ENCODE peak calls at places on chromosomes 6 and 20, in four cellular contexts. One of them, this sample, is unnamed.

GRCh38 chr6:37308084-37308817 is 45.5 kb upstream of the RNF8 start:
- DNase-seq in IMR-90: peak; percentile 76
- DNase-seq in H9: no peak
- DNase-seq in astrocyte: peak; percentile 73
- DNase-seq in this sample: no peak

GRCh38 chr6:117028256-117028655 is 151.2 kb downstream of the RFX6 start:
- DNase-seq in H9: no peak
- DNase-seq in IMR-90: no peak
- DNase-seq in astrocyte: no peak
- DNase-seq in this sample: no peak

GRCh38 chr6:157954150-157955117 is 27.2 kb upstream of the SYNJ2 start:
- DNase-seq in H9: peak; percentile 66
- DNase-seq in IMR-90: peak; percentile 26
- DNase-seq in astrocyte: no peak
- DNase-seq in this sample: no peak

GRCh38 chr6:105215506-105215905 is 35.7 kb upstream of the POPDC3 start:
- DNase-seq in IMR-90: no peak
- DNase-seq in H9: no peak
- DNase-seq in astrocyte: no peak
- DNase-seq in this sample: no peak

GRCh38 chr20:36572701-36573102 is 695 bp upstream of the TGIF2 start:
- DNase-seq in astrocyte: peak; percentile 24
- DNase-seq in IMR-90: peak; percentile 51
- DNase-seq in H9: peak; percentile 51
- DNase-seq in this sample: no peak

GRCh38 chr6:24775520-24776058 is 852 bp downstream of the GMNN start:
- DNase-seq in astrocyte: peak; percentile 64
- DNase-seq in H9: no peak
- DNase-seq in IMR-90: peak; percentile 70
- DNase-seq in this sample: peak; percentile 25

GRCh38 chr6:113969888-113970807 is 800 bp downstream of the HDAC2 start:
- DNase-seq in astrocyte: peak; percentile 35
- DNase-seq in IMR-90: peak; percentile 35
- DNase-seq in H9: peak; percentile 47
- DNase-seq in this sample: peak; percentile 43

GRCh38 chr6:88368071-88368787 is 202.1 kb upstream of the CNR1 start:
- DNase-seq in IMR-90: no peak
- DNase-seq in H9: no peak
- DNase-seq in astrocyte: peak; percentile 79
- DNase-seq in this sample: peak; percentile 29

GRCh38 chr6:83474309-83474708 is 38.0 kb upstream of the PRSS35 start:
- DNase-seq in H9: no peak
- DNase-seq in IMR-90: peak; percentile 34
- DNase-seq in astrocyte: peak; percentile 4
- DNase-seq in this sample: no peak

GRCh38 chr6:152423216-152424103 is 213.7 kb downstream of the SYNE1 start:
- DNase-seq in astrocyte: no peak
- DNase-seq in IMR-90: no peak
- DNase-seq in H9: no peak
- DNase-seq in this sample: no peak

GRCh38 chr20:58048096-58048702 is 180.3 kb downstream of the ANKRD60 start:
- DNase-seq in IMR-90: peak; percentile 2
- DNase-seq in astrocyte: peak; percentile 51
- DNase-seq in H9: peak; percentile 52
- DNase-seq in this sample: peak; percentile 71

GRCh38 chr20:31811796-31812728 is 7.1 kb upstream of the MYLK2 start:
- DNase-seq in H9: no peak
- DNase-seq in astrocyte: peak; percentile 87
- DNase-seq in IMR-90: peak; percentile 96
- DNase-seq in this sample: no peak

GRCh38 chr6:131130546-131130925 is 4.7 kb upstream of the AKAP7 start:
- DNase-seq in IMR-90: no peak
- DNase-seq in H9: no peak
- DNase-seq in astrocyte: no peak
- DNase-seq in this sample: no peak

GRCh38 chr6:159943101-159943632 is 25.7 kb upstream of the IGF2R start:
- DNase-seq in astrocyte: peak; percentile 37
- DNase-seq in H9: no peak
- DNase-seq in IMR-90: peak; percentile 23
- DNase-seq in this sample: no peak

GRCh38 chr6:111748247-111748647 is 125.0 kb downstream of the FYN start:
- DNase-seq in astrocyte: no peak
- DNase-seq in IMR-90: no peak
- DNase-seq in H9: no peak
- DNase-seq in this sample: no peak
- H3K27ac ChIP-seq in astrocyte: no peak overlapping the region
- H3K27ac ChIP-seq in IMR-90: no peak overlapping the region
- H3K27ac ChIP-seq in H9: no peak overlapping the region
- H3K27ac ChIP-seq in this sample: no peak overlapping the region

DNA sequence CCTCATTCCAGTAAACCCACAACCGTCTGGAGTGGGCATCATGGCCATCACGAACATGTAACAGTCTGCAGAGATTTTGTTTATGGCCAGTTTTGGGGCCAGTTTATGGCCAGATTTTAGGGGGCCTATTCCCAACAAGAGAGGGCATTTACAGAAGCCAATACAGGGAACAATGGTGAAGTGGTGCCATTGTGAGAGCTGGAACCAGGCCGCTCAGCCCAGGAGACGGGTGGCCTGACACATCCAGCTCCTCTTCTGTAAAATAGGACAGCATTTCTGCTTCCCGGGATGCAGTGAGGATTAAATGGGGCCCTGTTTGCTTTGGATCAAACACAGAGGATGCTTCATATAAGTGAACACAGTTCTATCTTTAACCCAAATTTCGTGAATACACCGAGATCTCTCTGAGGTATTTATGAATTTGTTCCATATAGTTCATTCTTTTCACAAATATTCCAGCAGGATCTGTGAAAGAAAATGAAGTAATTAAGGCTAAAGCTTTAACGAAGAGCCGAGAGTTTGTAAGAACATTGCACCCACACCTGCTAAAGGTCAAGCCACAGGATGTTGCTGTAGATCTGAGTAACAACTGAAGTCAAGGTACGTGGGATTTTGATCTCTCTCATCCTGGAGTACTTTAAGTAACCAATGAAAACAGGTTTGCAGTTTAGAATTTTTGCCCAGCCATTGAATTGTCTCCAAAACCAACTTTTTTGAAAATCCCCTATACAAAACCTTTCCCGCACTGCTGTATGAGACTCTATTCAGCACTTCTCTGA is 14.5 kb upstream of the SIRPG start:
- DNase-seq in astrocyte: no peak
- DNase-seq in IMR-90: no peak
- DNase-seq in H9: no peak
- DNase-seq in this sample: no peak
- TF ChIP-seq CTCF in astrocyte: no peak
- TF ChIP-seq CTCF in IMR-90: no peak
- TF ChIP-seq CTCF in H9: no peak
- TF ChIP-seq CTCF in this sample: no peak

DNA sequence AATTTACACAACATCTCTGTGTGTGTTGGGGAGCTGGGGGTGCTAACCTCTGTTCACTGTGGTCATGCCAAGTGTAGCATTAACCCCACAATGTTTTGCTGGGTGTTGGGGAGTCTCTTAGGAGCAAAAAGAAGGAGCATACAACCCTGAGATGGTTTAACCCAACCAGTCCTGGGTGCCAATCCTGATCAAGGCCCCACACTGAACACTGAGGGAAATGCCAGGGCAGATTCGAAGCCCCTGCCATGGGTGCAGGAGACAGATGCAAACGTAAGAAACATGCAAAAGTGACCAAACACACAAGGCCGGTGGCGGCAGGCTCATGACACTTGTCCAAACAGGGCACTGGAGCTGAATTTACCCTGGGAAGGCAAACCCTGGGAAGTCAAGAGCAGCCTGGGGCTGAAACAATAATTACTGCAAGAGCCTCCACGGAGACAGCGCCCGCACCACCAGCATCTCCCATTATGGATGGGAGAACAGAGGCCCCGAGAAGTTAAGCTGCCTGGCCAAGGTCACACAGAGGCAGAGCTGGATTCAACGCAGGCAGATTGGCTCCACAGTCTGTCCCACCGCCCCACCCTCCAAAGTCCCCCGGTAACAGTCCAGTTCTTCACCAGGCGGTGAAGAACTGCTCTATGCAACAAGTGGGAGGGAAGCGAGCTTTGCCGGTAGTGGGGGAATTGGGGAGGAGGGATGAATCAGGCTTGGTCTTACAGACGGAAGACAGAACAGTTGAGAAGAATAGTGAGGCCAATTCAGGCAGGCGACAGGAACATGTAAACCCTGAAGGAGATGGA is 8.5 kb downstream of the ACSS1 start:
- DNase-seq in H9: no peak
- DNase-seq in astrocyte: no peak
- DNase-seq in IMR-90: no peak
- DNase-seq in this sample: no peak
- H3K27ac ChIP-seq in H9: no peak overlapping the region
- H3K27ac ChIP-seq in astrocyte: no peak overlapping the region
- H3K27ac ChIP-seq in IMR-90: no peak overlapping the region
- H3K27ac ChIP-seq in this sample: no peak overlapping the region

DNA sequence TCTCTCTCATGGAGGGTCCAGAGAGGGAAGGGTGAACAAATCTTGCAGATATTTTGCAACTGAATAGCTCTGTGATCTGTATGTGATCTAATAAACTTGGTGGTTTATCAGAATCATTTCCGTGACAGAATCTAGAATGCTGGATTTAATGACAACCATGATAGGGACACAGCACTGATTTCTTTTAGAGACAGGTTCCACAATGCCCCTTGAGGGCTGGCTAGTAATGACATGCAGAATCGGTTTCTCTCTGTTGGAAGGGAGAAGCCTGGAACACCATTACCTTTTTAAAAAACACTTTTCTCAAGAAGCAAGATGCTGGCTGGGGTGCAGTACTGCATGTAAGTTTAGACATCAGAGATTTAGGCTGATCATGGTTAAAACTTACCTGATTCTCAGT is 313.4 kb downstream of the CDH26 start:
- DNase-seq in IMR-90: peak; percentile 12
- DNase-seq in astrocyte: no peak
- DNase-seq in H9: no peak
- DNase-seq in this sample: peak; percentile 38
- TF ChIP-seq CTCF in IMR-90: peak; percentile 29
- TF ChIP-seq CTCF in astrocyte: peak; percentile 29
- TF ChIP-seq CTCF in H9: peak; percentile 55
- TF ChIP-seq CTCF in this sample: peak; percentile 32

This sample was measured in RWPE1.